ENCODE peak calls at places on chromosome 2, in four cellular contexts. One of them, this sample, is unnamed.

GRCh38 chr2:128275498-128276045 is 43.1 kb downstream of the HS6ST1 start:
- DNase-seq in stimulated activated CD8-positive, alpha-beta memory T cell treated with anti-CD3 and anti-CD28 coated beads, Interleukin-2, amount 100 ng/mL, for 48 hours: no peak
- DNase-seq in IMR-90: no peak
- DNase-seq in stimulated activated CD4-positive, alpha-beta T cell treated with anti-CD3 and anti-CD28 coated beads, Interleukin-4, amount 100 ng/mL, for 24 hours: no peak
- DNase-seq in this sample: no peak

GRCh38 chr2:178306351-178307073 is 112.2 kb downstream of the OSBPL6 start:
- DNase-seq in stimulated activated CD4-positive, alpha-beta T cell treated with anti-CD3 and anti-CD28 coated beads, Interleukin-4, amount 100 ng/mL, for 24 hours: peak; percentile 8
- DNase-seq in stimulated activated CD8-positive, alpha-beta memory T cell treated with anti-CD3 and anti-CD28 coated beads, Interleukin-2, amount 100 ng/mL, for 48 hours: no peak
- DNase-seq in IMR-90: peak; percentile 58
- DNase-seq in this sample: no peak

GRCh38 chr2:1929962-1930361 is 185.6 kb upstream of the PXDN start:
- DNase-seq in stimulated activated CD8-positive, alpha-beta memory T cell treated with anti-CD3 and anti-CD28 coated beads, Interleukin-2, amount 100 ng/mL, for 48 hours: no peak
- DNase-seq in IMR-90: no peak
- DNase-seq in stimulated activated CD4-positive, alpha-beta T cell treated with anti-CD3 and anti-CD28 coated beads, Interleukin-4, amount 100 ng/mL, for 24 hours: no peak
- DNase-seq in this sample: no peak

GRCh38 chr2:97728091-97728596 is 14.8 kb downstream of the ZAP70 start:
- DNase-seq in stimulated activated CD8-positive, alpha-beta memory T cell treated with anti-CD3 and anti-CD28 coated beads, Interleukin-2, amount 100 ng/mL, for 48 hours: no peak
- DNase-seq in IMR-90: no peak
- DNase-seq in stimulated activated CD4-positive, alpha-beta T cell treated with anti-CD3 and anti-CD28 coated beads, Interleukin-4, amount 100 ng/mL, for 24 hours: no peak
- DNase-seq in this sample: no peak

GRCh38 chr2:239304533-239305221 is 96.1 kb downstream of the HDAC4 start:
- DNase-seq in stimulated activated CD8-positive, alpha-beta memory T cell treated with anti-CD3 and anti-CD28 coated beads, Interleukin-2, amount 100 ng/mL, for 48 hours: no peak
- DNase-seq in IMR-90: no peak
- DNase-seq in stimulated activated CD4-positive, alpha-beta T cell treated with anti-CD3 and anti-CD28 coated beads, Interleukin-4, amount 100 ng/mL, for 24 hours: no peak
- DNase-seq in this sample: no peak

GRCh38 chr2:61177727-61178549 is 15.9 kb downstream of the C2orf74 start:
- DNase-seq in IMR-90: peak; percentile 10
- DNase-seq in stimulated activated CD8-positive, alpha-beta memory T cell treated with anti-CD3 and anti-CD28 coated beads, Interleukin-2, amount 100 ng/mL, for 48 hours: peak; percentile 21
- DNase-seq in stimulated activated CD4-positive, alpha-beta T cell treated with anti-CD3 and anti-CD28 coated beads, Interleukin-4, amount 100 ng/mL, for 24 hours: peak; percentile 40
- DNase-seq in this sample: peak; percentile 31

GRCh38 chr2:39851691-39852110 is 72.6 kb upstream of the THUMPD2 start:
- DNase-seq in stimulated activated CD8-positive, alpha-beta memory T cell treated with anti-CD3 and anti-CD28 coated beads, Interleukin-2, amount 100 ng/mL, for 48 hours: no peak
- DNase-seq in stimulated activated CD4-positive, alpha-beta T cell treated with anti-CD3 and anti-CD28 coated beads, Interleukin-4, amount 100 ng/mL, for 24 hours: no peak
- DNase-seq in IMR-90: peak; percentile 63
- DNase-seq in this sample: no peak

GRCh38 chr2:203802277-203803045 is 65.1 kb upstream of the CTLA4 start:
- DNase-seq in stimulated activated CD4-positive, alpha-beta T cell treated with anti-CD3 and anti-CD28 coated beads, Interleukin-4, amount 100 ng/mL, for 24 hours: peak; percentile 68
- DNase-seq in stimulated activated CD8-positive, alpha-beta memory T cell treated with anti-CD3 and anti-CD28 coated beads, Interleukin-2, amount 100 ng/mL, for 48 hours: peak; percentile 36
- DNase-seq in IMR-90: peak; percentile 50
- DNase-seq in this sample: no peak

GRCh38 chr2:191951832-191952231 is 104.9 kb upstream of the CAVIN2 start:
- DNase-seq in stimulated activated CD8-positive, alpha-beta memory T cell treated with anti-CD3 and anti-CD28 coated beads, Interleukin-2, amount 100 ng/mL, for 48 hours: no peak
- DNase-seq in stimulated activated CD4-positive, alpha-beta T cell treated with anti-CD3 and anti-CD28 coated beads, Interleukin-4, amount 100 ng/mL, for 24 hours: no peak
- DNase-seq in IMR-90: no peak
- DNase-seq in this sample: no peak

GRCh38 chr2:235493402-235493774 is 455 bp upstream of the AGAP1 start:
- DNase-seq in stimulated activated CD4-positive, alpha-beta T cell treated with anti-CD3 and anti-CD28 coated beads, Interleukin-4, amount 100 ng/mL, for 24 hours: no peak
- DNase-seq in stimulated activated CD8-positive, alpha-beta memory T cell treated with anti-CD3 and anti-CD28 coated beads, Interleukin-2, amount 100 ng/mL, for 48 hours: no peak
- DNase-seq in IMR-90: peak; percentile 35
- DNase-seq in this sample: peak; percentile 31

GRCh38 chr2:208489687-208490086 is 83.1 kb downstream of the PTH2R start:
- DNase-seq in stimulated activated CD4-positive, alpha-beta T cell treated with anti-CD3 and anti-CD28 coated beads, Interleukin-4, amount 100 ng/mL, for 24 hours: no peak
- DNase-seq in stimulated activated CD8-positive, alpha-beta memory T cell treated with anti-CD3 and anti-CD28 coated beads, Interleukin-2, amount 100 ng/mL, for 48 hours: no peak
- DNase-seq in IMR-90: no peak
- DNase-seq in this sample: no peak

GRCh38 chr2:144643537-144644336 is 123.8 kb upstream of the ZEB2 start:
- DNase-seq in stimulated activated CD8-positive, alpha-beta memory T cell treated with anti-CD3 and anti-CD28 coated beads, Interleukin-2, amount 100 ng/mL, for 48 hours: no peak
- DNase-seq in stimulated activated CD4-positive, alpha-beta T cell treated with anti-CD3 and anti-CD28 coated beads, Interleukin-4, amount 100 ng/mL, for 24 hours: no peak
- DNase-seq in IMR-90: no peak
- DNase-seq in this sample: no peak

GRCh38 chr2:145744541-145745386 is 1224.8 kb upstream of the ZEB2 start:
- DNase-seq in stimulated activated CD8-positive, alpha-beta memory T cell treated with anti-CD3 and anti-CD28 coated beads, Interleukin-2, amount 100 ng/mL, for 48 hours: no peak
- DNase-seq in stimulated activated CD4-positive, alpha-beta T cell treated with anti-CD3 and anti-CD28 coated beads, Interleukin-4, amount 100 ng/mL, for 24 hours: no peak
- DNase-seq in IMR-90: peak; percentile 95
- DNase-seq in this sample: no peak

GRCh38 chr2:175205523-175205922 is 24.0 kb upstream of the ATP5MC3 start:
- DNase-seq in IMR-90: peak; percentile 41
- DNase-seq in stimulated activated CD4-positive, alpha-beta T cell treated with anti-CD3 and anti-CD28 coated beads, Interleukin-4, amount 100 ng/mL, for 24 hours: no peak
- DNase-seq in stimulated activated CD8-positive, alpha-beta memory T cell treated with anti-CD3 and anti-CD28 coated beads, Interleukin-2, amount 100 ng/mL, for 48 hours: no peak
- DNase-seq in this sample: no peak

GRCh38 chr2:1595274-1595673 is 149.0 kb downstream of the PXDN start:
- DNase-seq in stimulated activated CD4-positive, alpha-beta T cell treated with anti-CD3 and anti-CD28 coated beads, Interleukin-4, amount 100 ng/mL, for 24 hours: no peak
- DNase-seq in stimulated activated CD8-positive, alpha-beta memory T cell treated with anti-CD3 and anti-CD28 coated beads, Interleukin-2, amount 100 ng/mL, for 48 hours: no peak
- DNase-seq in IMR-90: no peak
- DNase-seq in this sample: no peak

This sample was measured in tibial nerve.